ENCODE peak calls at places on chromosomes 13 and 19, in seven cellular contexts. One of them, this sample, is unnamed. For H3K36me3, the result is how much of the 10 kb centered on the place peaks cover.

GRCh38 chr19:45677351-45678230 is 9.6 kb downstream of the GIPR start:
- DNase-seq in mucosa of descending colon: peak
- DNase-seq in left ventricle myocardium inferior: peak
- DNase-seq in right atrium auricular region: peak
- DNase-seq in transverse colon: peak
- DNase-seq in PC-3: peak
- DNase-seq in lung: peak
- DNase-seq in this sample: peak

GRCh38 chr13:75993246-75993645 is 357.1 kb downstream of the LMO7 start:
- DNase-seq in lung: no peak
- DNase-seq in PC-3: peak
- DNase-seq in right atrium auricular region: no peak
- DNase-seq in left ventricle myocardium inferior: no peak
- DNase-seq in mucosa of descending colon: no peak
- DNase-seq in transverse colon: no peak
- DNase-seq in this sample: no peak

GRCh38 chr19:18672044-18672451 is 11.4 kb upstream of the CRTC1 start:
- DNase-seq in mucosa of descending colon: no peak
- DNase-seq in right atrium auricular region: no peak
- DNase-seq in transverse colon: no peak
- DNase-seq in lung: no peak
- DNase-seq in PC-3: no peak
- DNase-seq in left ventricle myocardium inferior: no peak
- DNase-seq in this sample: peak

GRCh38 chr13:99982021-99982740 is 597 bp downstream of the ZIC2 start:
- DNase-seq in transverse colon: no peak
- DNase-seq in right atrium auricular region: peak
- DNase-seq in PC-3: no peak
- DNase-seq in left ventricle myocardium inferior: no peak
- DNase-seq in mucosa of descending colon: no peak
- DNase-seq in lung: no peak
- DNase-seq in this sample: no peak

GRCh38 chr13:52848455-52849190 is at the start of gene PCDH8:
- DNase-seq in transverse colon: no peak
- DNase-seq in PC-3: no peak
- DNase-seq in mucosa of descending colon: peak
- DNase-seq in lung: no peak
- DNase-seq in right atrium auricular region: no peak
- DNase-seq in left ventricle myocardium inferior: no peak
- DNase-seq in this sample: peak

GRCh38 chr19:14478113-14478545 is 3.0 kb upstream of the PTGER1 start:
- DNase-seq in right atrium auricular region: no peak
- DNase-seq in left ventricle myocardium inferior: no peak
- DNase-seq in PC-3: no peak
- DNase-seq in transverse colon: no peak
- DNase-seq in mucosa of descending colon: peak
- DNase-seq in lung: no peak
- DNase-seq in this sample: no peak

GRCh38 chr13:46866150-46866549 is 30.7 kb downstream of the HTR2A start:
- DNase-seq in lung: peak
- DNase-seq in right atrium auricular region: peak
- DNase-seq in mucosa of descending colon: no peak
- DNase-seq in PC-3: peak
- DNase-seq in left ventricle myocardium inferior: no peak
- DNase-seq in transverse colon: peak
- DNase-seq in this sample: peak

GRCh38 chr19:10911579-10912363 is 16.7 kb downstream of the YIPF2 start:
- DNase-seq in lung: no peak
- DNase-seq in left ventricle myocardium inferior: no peak
- DNase-seq in transverse colon: no peak
- DNase-seq in right atrium auricular region: no peak
- DNase-seq in mucosa of descending colon: no peak
- DNase-seq in PC-3: no peak
- DNase-seq in this sample: no peak

GRCh38 chr19:5850743-5851293 is 431 bp downstream of the FUT3 start:
- DNase-seq in right atrium auricular region: no peak
- DNase-seq in mucosa of descending colon: no peak
- DNase-seq in left ventricle myocardium inferior: no peak
- DNase-seq in PC-3: peak
- DNase-seq in lung: peak
- DNase-seq in transverse colon: peak
- DNase-seq in this sample: no peak

DNA sequence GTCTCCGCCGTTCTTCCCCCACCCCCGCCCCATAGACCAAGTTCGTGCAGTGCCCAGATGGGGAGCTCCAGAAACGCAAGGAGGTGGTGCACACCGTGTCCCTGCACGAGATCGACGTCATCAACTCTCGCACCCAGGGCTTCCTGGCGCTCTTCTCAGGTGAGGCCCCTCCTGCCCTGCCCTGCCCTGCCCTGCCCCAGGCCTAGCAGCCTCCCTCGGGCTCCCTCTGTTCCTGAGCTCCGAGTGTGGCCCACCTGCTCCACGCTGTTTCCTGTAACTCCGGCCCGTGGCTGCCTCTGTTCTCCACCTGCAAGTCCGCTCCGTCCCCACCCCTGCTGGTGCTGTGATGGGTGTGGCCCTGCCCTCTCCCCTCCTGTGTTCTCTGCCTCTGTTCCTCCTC is 6.4 kb downstream of the LHB start:
- DNase-seq in transverse colon: no peak
- DNase-seq in left ventricle myocardium inferior: no peak
- DNase-seq in right atrium auricular region: no peak
- DNase-seq in PC-3: no peak
- DNase-seq in lung: no peak
- DNase-seq in mucosa of descending colon: no peak
- DNase-seq in this sample: no peak
- H3K36me3 ChIP-seq in transverse colon: under half
- H3K36me3 ChIP-seq in left ventricle myocardium inferior: half or more
- H3K36me3 ChIP-seq in right atrium auricular region: half or more
- H3K36me3 ChIP-seq in PC-3: under half
- H3K36me3 ChIP-seq in lung: half or more
- H3K36me3 ChIP-seq in mucosa of descending colon: under half
- H3K36me3 ChIP-seq in this sample: half or more

GRCh38 chr13:64078025-64078424 is 2662.4 kb upstream of the PCDH20 start:
- DNase-seq in mucosa of descending colon: no peak
- DNase-seq in lung: no peak
- DNase-seq in transverse colon: no peak
- DNase-seq in PC-3: no peak
- DNase-seq in right atrium auricular region: no peak
- DNase-seq in left ventricle myocardium inferior: no peak
- DNase-seq in this sample: no peak
- H3K4me3 ChIP-seq in mucosa of descending colon: no peak
- H3K4me3 ChIP-seq in lung: no peak
- H3K4me3 ChIP-seq in transverse colon: no peak
- H3K4me3 ChIP-seq in PC-3: no peak
- H3K4me3 ChIP-seq in right atrium auricular region: no peak
- H3K4me3 ChIP-seq in left ventricle myocardium inferior: no peak
- H3K4me3 ChIP-seq in this sample: no peak

GRCh38 chr19:43224855-43225253 is 19.4 kb upstream of the PSG4 start:
- DNase-seq in right atrium auricular region: no peak
- DNase-seq in left ventricle myocardium inferior: no peak
- DNase-seq in mucosa of descending colon: no peak
- DNase-seq in transverse colon: no peak
- DNase-seq in lung: no peak
- DNase-seq in PC-3: no peak
- DNase-seq in this sample: no peak

DNA sequence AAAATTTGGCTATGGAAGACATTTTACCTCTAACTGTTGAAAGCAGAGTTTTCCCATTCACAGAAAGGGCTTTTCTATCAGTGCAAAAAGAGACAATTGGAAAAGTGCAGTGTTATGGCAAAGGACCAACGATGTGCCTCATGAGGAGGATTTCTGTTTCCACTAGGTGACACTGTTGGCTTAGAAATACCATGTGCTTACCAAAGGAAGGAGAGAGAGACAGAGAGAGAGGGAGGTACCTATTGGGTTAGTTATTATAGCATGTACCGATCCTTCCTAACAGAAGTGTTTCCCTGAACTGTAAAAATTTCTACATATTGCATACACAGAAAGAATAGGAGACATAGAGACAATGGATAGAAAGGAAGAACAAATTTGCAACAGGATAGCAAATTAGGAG is 23.9 kb upstream of the PSG4 start:
- DNase-seq in right atrium auricular region: no peak
- DNase-seq in mucosa of descending colon: no peak
- DNase-seq in transverse colon: no peak
- DNase-seq in PC-3: peak
- DNase-seq in lung: no peak
- DNase-seq in left ventricle myocardium inferior: no peak
- DNase-seq in this sample: no peak
- TF ChIP-seq CTCF in right atrium auricular region: no peak
- TF ChIP-seq CTCF in mucosa of descending colon: no peak
- TF ChIP-seq CTCF in transverse colon: no peak
- TF ChIP-seq CTCF in PC-3: no peak
- TF ChIP-seq CTCF in lung: no peak
- TF ChIP-seq CTCF in left ventricle myocardium inferior: peak
- TF ChIP-seq CTCF in this sample: no peak

GRCh38 chr19:709196-709964 is 645 bp downstream of the PALM start:
- DNase-seq in transverse colon: no peak
- DNase-seq in lung: no peak
- DNase-seq in right atrium auricular region: no peak
- DNase-seq in PC-3: no peak
- DNase-seq in left ventricle myocardium inferior: no peak
- DNase-seq in mucosa of descending colon: no peak
- DNase-seq in this sample: no peak

GRCh38 chr19:708154-709141 is at the start of gene PALM:
- DNase-seq in right atrium auricular region: no peak
- DNase-seq in mucosa of descending colon: no peak
- DNase-seq in left ventricle myocardium inferior: peak
- DNase-seq in PC-3: peak
- DNase-seq in transverse colon: no peak
- DNase-seq in lung: no peak
- DNase-seq in this sample: peak

GRCh38 chr19:711224-711623 is 2.5 kb downstream of the PALM start:
- DNase-seq in mucosa of descending colon: no peak
- DNase-seq in lung: no peak
- DNase-seq in left ventricle myocardium inferior: no peak
- DNase-seq in PC-3: no peak
- DNase-seq in transverse colon: no peak
- DNase-seq in right atrium auricular region: no peak
- DNase-seq in this sample: no peak

GRCh38 chr19:709965-710714 is 1.4 kb downstream of the PALM start:
- DNase-seq in lung: no peak
- DNase-seq in transverse colon: no peak
- DNase-seq in PC-3: no peak
- DNase-seq in left ventricle myocardium inferior: peak
- DNase-seq in right atrium auricular region: peak
- DNase-seq in mucosa of descending colon: no peak
- DNase-seq in this sample: no peak

DNA sequence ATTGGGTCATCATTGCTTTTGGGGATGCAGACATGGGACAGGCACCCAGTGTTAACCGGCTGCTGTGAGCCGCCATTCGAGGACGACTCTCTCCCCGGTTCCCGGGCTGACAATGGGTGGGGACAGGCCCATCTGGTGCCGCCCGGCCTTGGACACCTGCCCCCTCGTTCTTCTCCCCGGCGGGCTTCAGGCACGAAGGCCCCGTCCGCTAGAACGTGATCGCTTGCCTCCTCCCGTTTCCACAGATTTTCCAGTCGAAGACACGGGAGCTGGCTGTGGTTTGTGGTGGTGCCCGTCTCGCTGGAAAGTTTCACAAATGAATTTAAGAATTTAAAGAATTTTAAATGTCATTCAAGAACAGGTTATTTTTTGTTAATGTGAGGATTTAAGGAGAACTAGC is 2.0 kb downstream of the PALM start:
- DNase-seq in mucosa of descending colon: no peak
- DNase-seq in PC-3: no peak
- DNase-seq in left ventricle myocardium inferior: peak
- DNase-seq in lung: no peak
- DNase-seq in right atrium auricular region: no peak
- DNase-seq in transverse colon: no peak
- DNase-seq in this sample: no peak
- H3K36me3 ChIP-seq in mucosa of descending colon: under half
- H3K36me3 ChIP-seq in PC-3: under half
- H3K36me3 ChIP-seq in left ventricle myocardium inferior: under half
- H3K36me3 ChIP-seq in lung: under half
- H3K36me3 ChIP-seq in right atrium auricular region: under half
- H3K36me3 ChIP-seq in transverse colon: under half
- H3K36me3 ChIP-seq in this sample: under half

DNA sequence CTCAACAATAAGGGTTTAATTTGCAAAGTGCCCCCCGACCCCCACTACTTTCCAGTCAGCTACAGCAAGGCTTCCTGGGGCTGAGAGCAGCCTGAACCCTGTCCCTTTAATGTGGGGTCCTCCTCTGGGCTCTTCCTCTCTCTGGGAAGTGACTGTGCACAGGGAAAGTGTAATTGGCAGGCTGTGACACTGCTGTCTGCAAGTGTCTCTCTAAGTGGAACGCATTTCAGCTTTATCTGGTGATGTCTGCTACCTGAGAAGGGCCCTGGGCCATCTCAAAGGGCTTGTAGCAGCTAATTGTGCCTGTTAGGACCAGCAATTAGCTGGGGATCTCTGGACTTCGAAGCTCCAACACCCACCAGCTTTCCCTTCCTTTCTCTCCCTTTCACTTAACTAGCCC is 406.6 kb downstream of the TSHZ3 start:
- DNase-seq in lung: no peak
- DNase-seq in PC-3: no peak
- DNase-seq in left ventricle myocardium inferior: no peak
- DNase-seq in transverse colon: no peak
- DNase-seq in mucosa of descending colon: no peak
- DNase-seq in right atrium auricular region: no peak
- DNase-seq in this sample: no peak
- H3K4me3 ChIP-seq in lung: no peak
- H3K4me3 ChIP-seq in PC-3: no peak
- H3K4me3 ChIP-seq in left ventricle myocardium inferior: no peak
- H3K4me3 ChIP-seq in transverse colon: no peak
- H3K4me3 ChIP-seq in mucosa of descending colon: no peak
- H3K4me3 ChIP-seq in right atrium auricular region: no peak
- H3K4me3 ChIP-seq in this sample: no peak

DNA sequence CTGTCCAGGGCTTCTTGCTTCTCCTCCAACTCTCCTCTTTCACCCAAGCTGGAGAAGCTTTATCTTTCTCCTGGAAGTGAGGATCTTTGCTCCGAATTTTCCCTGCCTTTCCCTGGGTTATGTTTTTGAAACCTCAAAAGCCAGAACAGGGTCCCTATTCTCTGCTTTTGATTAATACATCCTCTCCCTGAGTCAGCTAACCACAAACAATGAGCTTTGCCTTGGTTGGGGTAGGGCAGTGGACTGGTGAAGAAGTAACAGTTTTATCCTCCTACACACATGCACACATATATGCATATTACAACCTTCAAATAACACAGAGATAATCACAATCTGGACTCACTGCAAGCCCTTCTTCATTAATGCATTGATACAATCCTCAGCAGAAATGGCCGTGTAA is 44.6 kb downstream of the DLEU7 start:
- DNase-seq in PC-3: peak
- DNase-seq in transverse colon: no peak
- DNase-seq in lung: no peak
- DNase-seq in left ventricle myocardium inferior: no peak
- DNase-seq in mucosa of descending colon: no peak
- DNase-seq in right atrium auricular region: no peak
- DNase-seq in this sample: no peak
- TF ChIP-seq CTCF in PC-3: no peak
- TF ChIP-seq CTCF in transverse colon: no peak
- TF ChIP-seq CTCF in lung: no peak
- TF ChIP-seq CTCF in left ventricle myocardium inferior: no peak
- TF ChIP-seq CTCF in mucosa of descending colon: no peak
- TF ChIP-seq CTCF in right atrium auricular region: no peak
- TF ChIP-seq CTCF in this sample: no peak

GRCh38 chr19:52557231-52557995 is 12.7 kb upstream of the ZNF701 start:
- DNase-seq in transverse colon: no peak
- DNase-seq in lung: no peak
- DNase-seq in mucosa of descending colon: no peak
- DNase-seq in left ventricle myocardium inferior: no peak
- DNase-seq in right atrium auricular region: no peak
- DNase-seq in PC-3: no peak
- DNase-seq in this sample: no peak
- H3K36me3 ChIP-seq in transverse colon: half or more
- H3K36me3 ChIP-seq in lung: under half
- H3K36me3 ChIP-seq in mucosa of descending colon: under half
- H3K36me3 ChIP-seq in left ventricle myocardium inferior: half or more
- H3K36me3 ChIP-seq in right atrium auricular region: half or more
- H3K36me3 ChIP-seq in PC-3: half or more
- H3K36me3 ChIP-seq in this sample: under half

This sample was measured in BE2C.